ENCODE peak calls at places on chromosomes 4 and X, in nine cellular contexts. One of them, this sample, is unnamed.

GRCh38 chrX:39576081-39576701 is 521.6 kb downstream of the BCOR start:
- DNase-seq in AG04449: no peak
- DNase-seq in cardiac muscle cell: peak
- DNase-seq in upper lobe of left lung: no peak
- DNase-seq in heart left ventricle: no peak
- DNase-seq in psoas muscle: no peak
- DNase-seq in right lobe of liver: no peak
- DNase-seq in HL-60: no peak
- DNase-seq in choroid plexus epithelial cell: no peak
- DNase-seq in this sample: no peak

GRCh38 chrX:10496345-10496965 is 123.9 kb downstream of the MID1 start:
- DNase-seq in HL-60: no peak
- DNase-seq in heart left ventricle: no peak
- DNase-seq in psoas muscle: no peak
- DNase-seq in right lobe of liver: no peak
- DNase-seq in choroid plexus epithelial cell: peak
- DNase-seq in cardiac muscle cell: no peak
- DNase-seq in upper lobe of left lung: no peak
- DNase-seq in AG04449: peak
- DNase-seq in this sample: no peak

GRCh38 chr4:81335221-81335912 is 120.3 kb upstream of the PRKG2 start:
- DNase-seq in heart left ventricle: no peak
- DNase-seq in AG04449: no peak
- DNase-seq in right lobe of liver: no peak
- DNase-seq in choroid plexus epithelial cell: no peak
- DNase-seq in upper lobe of left lung: no peak
- DNase-seq in psoas muscle: no peak
- DNase-seq in HL-60: no peak
- DNase-seq in cardiac muscle cell: no peak
- DNase-seq in this sample: no peak

GRCh38 chr4:154314248-154314647 is 177.4 kb downstream of the DCHS2 start:
- DNase-seq in upper lobe of left lung: no peak
- DNase-seq in psoas muscle: no peak
- DNase-seq in choroid plexus epithelial cell: peak
- DNase-seq in HL-60: no peak
- DNase-seq in cardiac muscle cell: peak
- DNase-seq in right lobe of liver: no peak
- DNase-seq in AG04449: no peak
- DNase-seq in heart left ventricle: no peak
- DNase-seq in this sample: no peak

GRCh38 chrX:17464196-17464595 is 89.2 kb downstream of the NHS start:
- DNase-seq in right lobe of liver: no peak
- DNase-seq in heart left ventricle: no peak
- DNase-seq in upper lobe of left lung: no peak
- DNase-seq in psoas muscle: no peak
- DNase-seq in AG04449: no peak
- DNase-seq in cardiac muscle cell: no peak
- DNase-seq in choroid plexus epithelial cell: peak
- DNase-seq in HL-60: no peak
- DNase-seq in this sample: peak

GRCh38 chr4:186699881-186700397 is 23.7 kb downstream of the FAT1 start:
- DNase-seq in HL-60: no peak
- DNase-seq in AG04449: no peak
- DNase-seq in psoas muscle: no peak
- DNase-seq in upper lobe of left lung: no peak
- DNase-seq in heart left ventricle: no peak
- DNase-seq in cardiac muscle cell: no peak
- DNase-seq in choroid plexus epithelial cell: no peak
- DNase-seq in right lobe of liver: no peak
- DNase-seq in this sample: no peak

GRCh38 chr4:123397276-123398150 is 918 bp downstream of the SPRY1 start:
- DNase-seq in AG04449: no peak
- DNase-seq in upper lobe of left lung: peak
- DNase-seq in choroid plexus epithelial cell: peak
- DNase-seq in HL-60: no peak
- DNase-seq in psoas muscle: peak
- DNase-seq in cardiac muscle cell: peak
- DNase-seq in right lobe of liver: peak
- DNase-seq in heart left ventricle: peak
- DNase-seq in this sample: no peak

GRCh38 chrX:47179221-47179927 is 14.3 kb upstream of the UBA1 start:
- DNase-seq in AG04449: no peak
- DNase-seq in choroid plexus epithelial cell: peak
- DNase-seq in heart left ventricle: peak
- DNase-seq in right lobe of liver: peak
- DNase-seq in upper lobe of left lung: no peak
- DNase-seq in HL-60: no peak
- DNase-seq in cardiac muscle cell: no peak
- DNase-seq in psoas muscle: peak
- DNase-seq in this sample: no peak

GRCh38 chrX:47515941-47516649 is 33.1 kb upstream of the ZNF41 start:
- DNase-seq in right lobe of liver: no peak
- DNase-seq in cardiac muscle cell: no peak
- DNase-seq in AG04449: no peak
- DNase-seq in HL-60: peak
- DNase-seq in heart left ventricle: no peak
- DNase-seq in choroid plexus epithelial cell: peak
- DNase-seq in psoas muscle: no peak
- DNase-seq in upper lobe of left lung: no peak
- DNase-seq in this sample: no peak

GRCh38 chrX:119887721-119888425 is 7.8 kb upstream of the AKAP14 start:
- DNase-seq in right lobe of liver: peak
- DNase-seq in psoas muscle: peak
- DNase-seq in choroid plexus epithelial cell: peak
- DNase-seq in upper lobe of left lung: peak
- DNase-seq in AG04449: no peak
- DNase-seq in HL-60: peak
- DNase-seq in heart left ventricle: peak
- DNase-seq in cardiac muscle cell: peak
- DNase-seq in this sample: no peak

GRCh38 chr4:183919173-183919572 is 14.1 kb downstream of the STOX2 start:
- DNase-seq in psoas muscle: peak
- DNase-seq in right lobe of liver: no peak
- DNase-seq in choroid plexus epithelial cell: no peak
- DNase-seq in upper lobe of left lung: no peak
- DNase-seq in heart left ventricle: peak
- DNase-seq in cardiac muscle cell: no peak
- DNase-seq in AG04449: no peak
- DNase-seq in HL-60: no peak
- DNase-seq in this sample: no peak

GRCh38 chr4:151753056-151753455 is 7.8 kb downstream of the GATB start:
- DNase-seq in AG04449: no peak
- DNase-seq in cardiac muscle cell: no peak
- DNase-seq in right lobe of liver: no peak
- DNase-seq in heart left ventricle: no peak
- DNase-seq in choroid plexus epithelial cell: peak
- DNase-seq in psoas muscle: no peak
- DNase-seq in HL-60: no peak
- DNase-seq in upper lobe of left lung: no peak
- DNase-seq in this sample: no peak

GRCh38 chr4:121980643-121981042 is 28.8 kb upstream of the TRPC3 start:
- DNase-seq in heart left ventricle: no peak
- DNase-seq in psoas muscle: no peak
- DNase-seq in choroid plexus epithelial cell: peak
- DNase-seq in HL-60: no peak
- DNase-seq in upper lobe of left lung: no peak
- DNase-seq in cardiac muscle cell: no peak
- DNase-seq in AG04449: no peak
- DNase-seq in right lobe of liver: no peak
- DNase-seq in this sample: no peak

GRCh38 chr4:2484169-2484568 is 15.3 kb downstream of the RNF4 start:
- DNase-seq in right lobe of liver: no peak
- DNase-seq in choroid plexus epithelial cell: no peak
- DNase-seq in HL-60: no peak
- DNase-seq in heart left ventricle: no peak
- DNase-seq in upper lobe of left lung: no peak
- DNase-seq in cardiac muscle cell: no peak
- DNase-seq in psoas muscle: no peak
- DNase-seq in AG04449: no peak
- DNase-seq in this sample: no peak

GRCh38 chr4:158161561-158162354 is 11.1 kb downstream of the GASK1B start:
- DNase-seq in AG04449: no peak
- DNase-seq in psoas muscle: no peak
- DNase-seq in upper lobe of left lung: peak
- DNase-seq in right lobe of liver: no peak
- DNase-seq in cardiac muscle cell: no peak
- DNase-seq in HL-60: no peak
- DNase-seq in heart left ventricle: peak
- DNase-seq in choroid plexus epithelial cell: peak
- DNase-seq in this sample: peak

GRCh38 chr4:158162637-158163036 is 10.2 kb downstream of the GASK1B start:
- DNase-seq in cardiac muscle cell: no peak
- DNase-seq in right lobe of liver: no peak
- DNase-seq in choroid plexus epithelial cell: no peak
- DNase-seq in heart left ventricle: no peak
- DNase-seq in HL-60: no peak
- DNase-seq in upper lobe of left lung: no peak
- DNase-seq in psoas muscle: no peak
- DNase-seq in AG04449: no peak
- DNase-seq in this sample: peak

GRCh38 chr4:158163941-158164665 is 8.7 kb downstream of the GASK1B start:
- DNase-seq in choroid plexus epithelial cell: no peak
- DNase-seq in AG04449: no peak
- DNase-seq in upper lobe of left lung: no peak
- DNase-seq in cardiac muscle cell: no peak
- DNase-seq in heart left ventricle: no peak
- DNase-seq in psoas muscle: no peak
- DNase-seq in HL-60: no peak
- DNase-seq in right lobe of liver: no peak
- DNase-seq in this sample: no peak

GRCh38 chr4:158166701-158167100 is 6.1 kb downstream of the GASK1B start:
- DNase-seq in cardiac muscle cell: no peak
- DNase-seq in heart left ventricle: no peak
- DNase-seq in HL-60: no peak
- DNase-seq in psoas muscle: no peak
- DNase-seq in upper lobe of left lung: no peak
- DNase-seq in choroid plexus epithelial cell: no peak
- DNase-seq in AG04449: no peak
- DNase-seq in right lobe of liver: no peak
- DNase-seq in this sample: no peak

DNA sequence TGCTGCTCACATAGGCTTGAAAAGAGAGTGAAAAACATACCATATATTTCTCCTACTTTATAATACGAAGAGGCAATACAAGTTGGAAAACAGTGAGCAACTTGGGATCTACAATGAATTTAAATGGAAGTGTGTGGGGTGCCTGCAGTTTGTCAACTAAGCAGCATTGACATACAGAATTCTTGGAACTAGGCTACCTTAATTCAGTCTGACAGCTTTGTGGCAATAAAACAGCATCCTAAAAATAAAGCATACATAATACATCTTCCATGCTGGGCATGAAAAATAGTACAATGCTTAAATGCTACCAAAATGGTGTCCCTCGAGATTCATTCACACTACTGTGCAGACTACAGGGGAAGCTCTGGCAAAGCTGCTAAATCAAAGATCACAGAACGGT is 8.0 kb downstream of the GASK1B start:
- DNase-seq in cardiac muscle cell: no peak
- DNase-seq in choroid plexus epithelial cell: no peak
- DNase-seq in AG04449: no peak
- DNase-seq in heart left ventricle: no peak
- DNase-seq in upper lobe of left lung: no peak
- DNase-seq in right lobe of liver: no peak
- DNase-seq in psoas muscle: no peak
- DNase-seq in HL-60: no peak
- DNase-seq in this sample: no peak
- H3K4me3 ChIP-seq in cardiac muscle cell: no peak
- H3K4me3 ChIP-seq in choroid plexus epithelial cell: no peak
- H3K4me3 ChIP-seq in AG04449: no peak
- H3K4me3 ChIP-seq in heart left ventricle: peak
- H3K4me3 ChIP-seq in upper lobe of left lung: no peak
- H3K4me3 ChIP-seq in right lobe of liver: no peak
- H3K4me3 ChIP-seq in psoas muscle: peak
- H3K4me3 ChIP-seq in HL-60: no peak
- H3K4me3 ChIP-seq in this sample: no peak

GRCh38 chrX:24425806-24426205 is 39.3 kb upstream of the PDK3 start:
- DNase-seq in AG04449: no peak
- DNase-seq in heart left ventricle: no peak
- DNase-seq in upper lobe of left lung: no peak
- DNase-seq in psoas muscle: no peak
- DNase-seq in cardiac muscle cell: no peak
- DNase-seq in HL-60: no peak
- DNase-seq in choroid plexus epithelial cell: no peak
- DNase-seq in right lobe of liver: no peak
- DNase-seq in this sample: no peak
- TF ChIP-seq CTCF in AG04449: no peak
- TF ChIP-seq CTCF in heart left ventricle: no peak
- TF ChIP-seq CTCF in upper lobe of left lung: no peak
- TF ChIP-seq CTCF in psoas muscle: no peak
- TF ChIP-seq CTCF in cardiac muscle cell: no peak
- TF ChIP-seq CTCF in HL-60: no peak
- TF ChIP-seq CTCF in choroid plexus epithelial cell: no peak
- TF ChIP-seq CTCF in right lobe of liver: no peak
- TF ChIP-seq CTCF in this sample: no peak

DNA sequence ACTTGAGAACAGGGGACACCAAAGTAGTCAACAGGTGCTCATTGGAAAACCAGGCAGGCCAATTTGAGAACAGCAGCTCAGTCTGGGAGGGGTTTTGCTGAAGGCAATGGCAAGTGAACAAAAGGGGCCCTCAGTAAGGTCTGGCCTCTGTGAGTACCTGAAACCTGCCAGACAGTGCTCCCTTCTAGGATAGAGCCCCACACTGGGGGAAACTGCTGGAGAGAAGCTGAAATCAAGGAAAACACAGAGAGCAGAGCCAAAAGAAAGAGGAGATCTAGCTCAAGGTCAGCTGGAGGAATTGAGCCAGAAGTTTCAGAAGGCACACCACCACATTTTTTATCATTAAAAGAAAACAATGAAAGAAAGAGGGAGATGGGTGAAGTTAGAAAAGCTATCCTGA is 28.2 kb downstream of the PNMA6E start:
- DNase-seq in cardiac muscle cell: no peak
- DNase-seq in heart left ventricle: no peak
- DNase-seq in upper lobe of left lung: no peak
- DNase-seq in choroid plexus epithelial cell: no peak
- DNase-seq in HL-60: no peak
- DNase-seq in psoas muscle: no peak
- DNase-seq in right lobe of liver: no peak
- DNase-seq in AG04449: no peak
- DNase-seq in this sample: no peak
- H3K4me3 ChIP-seq in cardiac muscle cell: no peak
- H3K4me3 ChIP-seq in heart left ventricle: no peak
- H3K4me3 ChIP-seq in upper lobe of left lung: no peak
- H3K4me3 ChIP-seq in choroid plexus epithelial cell: no peak
- H3K4me3 ChIP-seq in HL-60: no peak
- H3K4me3 ChIP-seq in psoas muscle: no peak
- H3K4me3 ChIP-seq in right lobe of liver: no peak
- H3K4me3 ChIP-seq in AG04449: no peak
- H3K4me3 ChIP-seq in this sample: no peak

DNA sequence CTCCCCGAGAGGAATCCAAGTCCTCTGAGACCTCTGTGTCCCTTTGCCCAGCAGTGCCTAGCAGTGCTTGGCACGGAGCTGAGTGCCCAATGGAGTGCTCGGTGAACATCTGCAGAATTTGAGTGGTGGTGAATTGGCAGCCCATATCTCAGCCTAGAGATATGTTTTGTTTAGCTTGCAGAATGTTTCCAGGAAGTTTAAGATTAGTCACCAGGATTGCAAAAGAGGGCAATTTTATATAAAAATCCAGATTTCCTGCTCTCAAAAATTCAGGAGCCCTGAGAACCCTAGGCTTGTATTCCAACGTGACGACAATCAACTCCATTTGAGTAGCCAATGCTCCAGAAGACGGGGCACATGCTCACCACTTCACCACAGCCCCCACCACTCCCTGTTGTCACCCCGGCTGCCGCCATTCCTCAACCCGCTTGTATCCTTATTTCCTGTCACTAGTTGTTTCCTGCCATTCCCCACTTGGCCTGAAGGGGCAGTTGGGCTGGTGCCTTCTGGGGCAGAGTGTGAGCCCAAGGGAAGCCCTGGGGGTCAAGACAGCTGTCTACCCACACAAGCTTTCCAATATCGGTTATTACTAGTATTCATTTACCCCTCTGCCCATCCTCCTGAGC is 116.9 kb downstream of the EFNB1 start:
- DNase-seq in choroid plexus epithelial cell: peak
- DNase-seq in cardiac muscle cell: no peak
- DNase-seq in psoas muscle: no peak
- DNase-seq in right lobe of liver: no peak
- DNase-seq in upper lobe of left lung: no peak
- DNase-seq in HL-60: no peak
- DNase-seq in AG04449: no peak
- DNase-seq in heart left ventricle: no peak
- DNase-seq in this sample: no peak
- TF ChIP-seq CTCF in choroid plexus epithelial cell: peak
- TF ChIP-seq CTCF in cardiac muscle cell: peak
- TF ChIP-seq CTCF in psoas muscle: no peak
- TF ChIP-seq CTCF in right lobe of liver: peak
- TF ChIP-seq CTCF in upper lobe of left lung: no peak
- TF ChIP-seq CTCF in HL-60: no peak
- TF ChIP-seq CTCF in AG04449: no peak
- TF ChIP-seq CTCF in heart left ventricle: no peak
- TF ChIP-seq CTCF in this sample: peak

This sample was measured in epithelial cell of proximal tubule.